ENCODE peak calls at places on chromosomes 12 and 14, in seven cellular contexts. One of them, this sample, is unnamed.

GRCh38 chr12:124586756-124587155 is 19.3 kb upstream of the NCOR2 start:
- DNase-seq in psoas muscle: no peak
- DNase-seq in neural progenitor cell: no peak
- DNase-seq in stomach: no peak
- DNase-seq in CD8-positive, alpha-beta T cell: no peak
- DNase-seq in fibroblast of lung: no peak
- DNase-seq in heart left ventricle: no peak
- DNase-seq in this sample: no peak

GRCh38 chr12:25236626-25237025 is 14.1 kb downstream of the KRAS start:
- DNase-seq in CD8-positive, alpha-beta T cell: no peak
- DNase-seq in psoas muscle: no peak
- DNase-seq in neural progenitor cell: no peak
- DNase-seq in stomach: no peak
- DNase-seq in fibroblast of lung: no peak
- DNase-seq in heart left ventricle: no peak
- DNase-seq in this sample: no peak

GRCh38 chr12:92304335-92305066 is 158.9 kb upstream of the BTG1 start:
- DNase-seq in neural progenitor cell: peak
- DNase-seq in stomach: no peak
- DNase-seq in CD8-positive, alpha-beta T cell: no peak
- DNase-seq in heart left ventricle: peak
- DNase-seq in fibroblast of lung: no peak
- DNase-seq in psoas muscle: no peak
- DNase-seq in this sample: no peak

GRCh38 chr14:64195194-64195593 is 99.0 kb downstream of the ESR2 start:
- DNase-seq in heart left ventricle: no peak
- DNase-seq in fibroblast of lung: no peak
- DNase-seq in psoas muscle: no peak
- DNase-seq in neural progenitor cell: no peak
- DNase-seq in CD8-positive, alpha-beta T cell: no peak
- DNase-seq in stomach: no peak
- DNase-seq in this sample: no peak

GRCh38 chr14:23366163-23366921 is 1.4 kb upstream of the EFS start:
- DNase-seq in heart left ventricle: peak
- DNase-seq in CD8-positive, alpha-beta T cell: no peak
- DNase-seq in stomach: no peak
- DNase-seq in psoas muscle: peak
- DNase-seq in neural progenitor cell: peak
- DNase-seq in fibroblast of lung: peak
- DNase-seq in this sample: peak

GRCh38 chr12:2268478-2269286 is 215.9 kb downstream of the CACNA1C start:
- DNase-seq in neural progenitor cell: no peak
- DNase-seq in heart left ventricle: no peak
- DNase-seq in CD8-positive, alpha-beta T cell: no peak
- DNase-seq in stomach: no peak
- DNase-seq in psoas muscle: no peak
- DNase-seq in fibroblast of lung: peak
- DNase-seq in this sample: no peak

GRCh38 chr12:45125997-45126396 is 75.1 kb upstream of the DBX2 start:
- DNase-seq in psoas muscle: no peak
- DNase-seq in CD8-positive, alpha-beta T cell: no peak
- DNase-seq in fibroblast of lung: no peak
- DNase-seq in heart left ventricle: no peak
- DNase-seq in stomach: no peak
- DNase-seq in neural progenitor cell: no peak
- DNase-seq in this sample: no peak

GRCh38 chr14:54776361-54777001 is 126.1 kb downstream of the GCH1 start:
- DNase-seq in CD8-positive, alpha-beta T cell: peak
- DNase-seq in fibroblast of lung: peak
- DNase-seq in stomach: no peak
- DNase-seq in heart left ventricle: peak
- DNase-seq in neural progenitor cell: no peak
- DNase-seq in psoas muscle: peak
- DNase-seq in this sample: no peak

GRCh38 chr14:104601786-104602185 is 2.8 kb downstream of the TMEM179 start:
- DNase-seq in psoas muscle: no peak
- DNase-seq in stomach: no peak
- DNase-seq in CD8-positive, alpha-beta T cell: no peak
- DNase-seq in fibroblast of lung: peak
- DNase-seq in heart left ventricle: no peak
- DNase-seq in neural progenitor cell: no peak
- DNase-seq in this sample: no peak

GRCh38 chr12:91870872-91871707 is 274.6 kb downstream of the BTG1 start:
- DNase-seq in stomach: no peak
- DNase-seq in heart left ventricle: no peak
- DNase-seq in psoas muscle: no peak
- DNase-seq in CD8-positive, alpha-beta T cell: no peak
- DNase-seq in fibroblast of lung: no peak
- DNase-seq in neural progenitor cell: no peak
- DNase-seq in this sample: no peak

GRCh38 chr12:76356094-76356493 is 7.9 kb upstream of the BBS10 start:
- DNase-seq in neural progenitor cell: no peak
- DNase-seq in heart left ventricle: no peak
- DNase-seq in fibroblast of lung: no peak
- DNase-seq in psoas muscle: no peak
- DNase-seq in CD8-positive, alpha-beta T cell: no peak
- DNase-seq in stomach: no peak
- DNase-seq in this sample: no peak

GRCh38 chr12:47218191-47218654 is 138.5 kb upstream of the AMIGO2 start:
- DNase-seq in heart left ventricle: no peak
- DNase-seq in neural progenitor cell: no peak
- DNase-seq in psoas muscle: no peak
- DNase-seq in CD8-positive, alpha-beta T cell: peak
- DNase-seq in stomach: no peak
- DNase-seq in fibroblast of lung: no peak
- DNase-seq in this sample: no peak

GRCh38 chr14:105059035-105059916 is 6.0 kb downstream of the GPR132 start:
- DNase-seq in fibroblast of lung: no peak
- DNase-seq in stomach: no peak
- DNase-seq in psoas muscle: peak
- DNase-seq in heart left ventricle: no peak
- DNase-seq in neural progenitor cell: peak
- DNase-seq in CD8-positive, alpha-beta T cell: peak
- DNase-seq in this sample: no peak

GRCh38 chr14:61329478-61330051 is 8.2 kb downstream of the PRKCH start:
- DNase-seq in stomach: no peak
- DNase-seq in CD8-positive, alpha-beta T cell: no peak
- DNase-seq in heart left ventricle: no peak
- DNase-seq in neural progenitor cell: no peak
- DNase-seq in fibroblast of lung: no peak
- DNase-seq in psoas muscle: no peak
- DNase-seq in this sample: no peak

GRCh38 chr12:122937622-122938091 is 28.6 kb downstream of the ABCB9 start:
- DNase-seq in neural progenitor cell: no peak
- DNase-seq in stomach: no peak
- DNase-seq in heart left ventricle: no peak
- DNase-seq in psoas muscle: no peak
- DNase-seq in CD8-positive, alpha-beta T cell: no peak
- DNase-seq in fibroblast of lung: no peak
- DNase-seq in this sample: no peak

GRCh38 chr14:100640481-100641273 is 53.5 kb upstream of the BEGAIN start:
- DNase-seq in CD8-positive, alpha-beta T cell: peak
- DNase-seq in heart left ventricle: no peak
- DNase-seq in psoas muscle: no peak
- DNase-seq in stomach: peak
- DNase-seq in fibroblast of lung: no peak
- DNase-seq in neural progenitor cell: no peak
- DNase-seq in this sample: no peak

GRCh38 chr12:95322335-95322734 is 104.7 kb downstream of the VEZT start:
- DNase-seq in neural progenitor cell: no peak
- DNase-seq in heart left ventricle: no peak
- DNase-seq in psoas muscle: no peak
- DNase-seq in CD8-positive, alpha-beta T cell: no peak
- DNase-seq in fibroblast of lung: peak
- DNase-seq in stomach: no peak
- DNase-seq in this sample: no peak

DNA sequence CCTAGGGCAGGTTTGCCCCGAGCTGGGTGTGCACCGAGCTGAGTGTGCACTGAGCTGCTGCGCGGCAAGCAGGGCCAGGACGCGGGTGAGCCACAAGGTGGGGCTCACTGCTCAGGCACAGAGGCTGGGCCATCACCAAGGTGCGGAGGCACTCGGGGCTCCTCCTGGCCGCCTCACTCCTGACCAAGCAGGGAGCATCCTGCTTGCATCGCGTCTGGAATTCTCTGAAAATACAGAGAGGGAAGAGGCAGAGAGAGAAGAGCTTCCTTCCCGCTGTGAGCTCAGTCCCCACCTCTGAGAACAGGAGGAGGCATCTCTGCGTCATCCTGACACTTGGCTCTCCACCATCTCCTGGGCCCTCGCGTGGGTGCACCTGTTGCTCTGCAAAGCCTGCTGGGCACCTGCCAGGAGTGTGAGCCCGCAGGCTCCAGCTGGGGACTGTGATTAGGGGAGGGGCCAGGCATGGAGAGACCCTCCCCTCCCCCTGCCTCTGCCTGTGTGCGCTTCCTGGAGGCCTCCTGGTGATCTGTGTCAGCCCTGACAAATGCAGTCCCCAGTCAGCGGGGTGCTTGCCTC is 116.3 kb downstream of the GLT1D1 start:
- DNase-seq in neural progenitor cell: peak
- DNase-seq in fibroblast of lung: no peak
- DNase-seq in heart left ventricle: no peak
- DNase-seq in psoas muscle: no peak
- DNase-seq in CD8-positive, alpha-beta T cell: no peak
- DNase-seq in stomach: peak
- DNase-seq in this sample: peak
- TF ChIP-seq CTCF in neural progenitor cell: peak
- TF ChIP-seq CTCF in fibroblast of lung: no peak
- TF ChIP-seq CTCF in heart left ventricle: peak
- TF ChIP-seq CTCF in psoas muscle: no peak
- TF ChIP-seq CTCF in CD8-positive, alpha-beta T cell: no peak
- TF ChIP-seq CTCF in stomach: peak
- TF ChIP-seq CTCF in this sample: no peak

GRCh38 chr12:112523856-112524255 is 105.1 kb downstream of the PTPN11 start:
- DNase-seq in CD8-positive, alpha-beta T cell: no peak
- DNase-seq in psoas muscle: no peak
- DNase-seq in fibroblast of lung: no peak
- DNase-seq in neural progenitor cell: no peak
- DNase-seq in heart left ventricle: no peak
- DNase-seq in stomach: no peak
- DNase-seq in this sample: no peak
- TF ChIP-seq CTCF in CD8-positive, alpha-beta T cell: no peak
- TF ChIP-seq CTCF in psoas muscle: no peak
- TF ChIP-seq CTCF in fibroblast of lung: no peak
- TF ChIP-seq CTCF in neural progenitor cell: no peak
- TF ChIP-seq CTCF in heart left ventricle: no peak
- TF ChIP-seq CTCF in stomach: no peak
- TF ChIP-seq CTCF in this sample: no peak

GRCh38 chr14:68715032-68715924 is 77.6 kb downstream of the ZFP36L1 start:
- DNase-seq in stomach: no peak
- DNase-seq in heart left ventricle: no peak
- DNase-seq in neural progenitor cell: no peak
- DNase-seq in fibroblast of lung: no peak
- DNase-seq in CD8-positive, alpha-beta T cell: no peak
- DNase-seq in psoas muscle: no peak
- DNase-seq in this sample: no peak

GRCh38 chr14:68713782-68714181 is 79.1 kb downstream of the ZFP36L1 start:
- DNase-seq in psoas muscle: no peak
- DNase-seq in fibroblast of lung: no peak
- DNase-seq in neural progenitor cell: no peak
- DNase-seq in heart left ventricle: no peak
- DNase-seq in stomach: no peak
- DNase-seq in CD8-positive, alpha-beta T cell: no peak
- DNase-seq in this sample: no peak

GRCh38 chr14:68719634-68720384 is 73.1 kb downstream of the ZFP36L1 start:
- DNase-seq in CD8-positive, alpha-beta T cell: no peak
- DNase-seq in fibroblast of lung: no peak
- DNase-seq in stomach: no peak
- DNase-seq in neural progenitor cell: no peak
- DNase-seq in heart left ventricle: no peak
- DNase-seq in psoas muscle: no peak
- DNase-seq in this sample: no peak

GRCh38 chr14:68718033-68718725 is 74.7 kb downstream of the ZFP36L1 start:
- DNase-seq in stomach: no peak
- DNase-seq in psoas muscle: no peak
- DNase-seq in CD8-positive, alpha-beta T cell: no peak
- DNase-seq in heart left ventricle: no peak
- DNase-seq in fibroblast of lung: no peak
- DNase-seq in neural progenitor cell: no peak
- DNase-seq in this sample: no peak

DNA sequence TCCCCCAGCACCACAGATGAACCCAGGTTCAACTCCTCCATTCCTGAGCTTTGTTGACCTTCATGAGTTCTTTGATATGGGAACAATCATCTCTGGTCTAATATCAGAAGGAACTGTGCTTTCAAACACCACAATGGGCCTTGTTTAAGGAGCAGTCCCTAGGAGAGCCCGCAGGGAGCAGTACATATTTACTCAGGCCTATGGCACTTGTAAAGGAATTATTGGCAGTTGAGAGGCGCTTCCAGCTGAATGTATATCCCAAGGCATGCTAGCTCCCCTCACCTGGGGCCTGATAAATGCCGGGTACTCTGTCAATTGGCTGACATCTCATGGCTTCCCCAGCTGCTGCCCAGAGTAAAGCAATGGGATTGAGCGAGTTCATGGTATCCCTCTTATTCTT is 76.2 kb downstream of the ZFP36L1 start:
- DNase-seq in heart left ventricle: no peak
- DNase-seq in fibroblast of lung: no peak
- DNase-seq in CD8-positive, alpha-beta T cell: no peak
- DNase-seq in stomach: peak
- DNase-seq in psoas muscle: no peak
- DNase-seq in neural progenitor cell: no peak
- DNase-seq in this sample: no peak
- TF ChIP-seq CTCF in heart left ventricle: no peak
- TF ChIP-seq CTCF in fibroblast of lung: no peak
- TF ChIP-seq CTCF in CD8-positive, alpha-beta T cell: no peak
- TF ChIP-seq CTCF in stomach: no peak
- TF ChIP-seq CTCF in psoas muscle: no peak
- TF ChIP-seq CTCF in neural progenitor cell: no peak
- TF ChIP-seq CTCF in this sample: no peak

DNA sequence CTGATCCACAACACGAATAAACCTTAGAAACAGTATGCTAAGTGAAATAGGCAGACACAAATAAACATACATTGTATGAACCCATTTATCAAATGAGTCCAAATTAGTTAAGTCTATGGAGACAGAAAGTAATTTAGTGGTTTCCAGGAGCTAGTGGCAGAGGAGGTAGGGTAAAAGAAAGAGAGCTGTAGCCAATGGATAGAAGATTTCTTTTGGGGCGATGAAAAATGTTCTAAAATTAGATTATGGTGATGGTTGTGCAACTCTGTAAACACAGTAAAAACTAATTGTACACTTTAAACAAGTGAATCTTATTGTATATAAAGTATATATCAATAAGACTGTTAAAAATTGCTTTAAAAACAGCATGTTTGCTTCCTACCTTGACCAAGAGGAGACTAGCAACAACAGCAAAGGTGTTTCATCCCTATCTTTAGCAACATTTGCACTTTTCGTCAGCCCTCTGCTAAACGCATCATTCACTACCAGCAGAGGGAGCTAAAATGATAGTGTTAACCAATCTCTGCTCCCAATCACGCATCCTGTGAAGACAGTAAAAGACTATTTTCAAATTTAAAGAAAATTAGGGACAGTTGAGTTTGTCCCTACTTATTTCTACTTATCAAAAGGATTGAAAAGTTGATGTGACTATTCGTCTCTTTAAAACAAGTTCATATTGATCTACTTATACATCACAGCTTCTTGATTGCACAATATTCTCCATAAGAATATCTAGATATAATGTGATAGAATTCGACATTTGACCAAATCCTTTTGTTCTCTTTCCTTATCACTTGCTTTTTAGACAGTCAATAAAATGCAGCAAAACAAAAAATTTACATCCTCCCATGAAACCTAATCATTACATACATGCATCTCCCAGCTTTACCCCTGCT is 24.0 kb upstream of the LGR5 start:
- DNase-seq in stomach: no peak
- DNase-seq in heart left ventricle: no peak
- DNase-seq in psoas muscle: no peak
- DNase-seq in neural progenitor cell: peak
- DNase-seq in fibroblast of lung: peak
- DNase-seq in CD8-positive, alpha-beta T cell: no peak
- DNase-seq in this sample: no peak
- TF ChIP-seq CTCF in stomach: peak
- TF ChIP-seq CTCF in heart left ventricle: peak
- TF ChIP-seq CTCF in psoas muscle: peak
- TF ChIP-seq CTCF in neural progenitor cell: peak
- TF ChIP-seq CTCF in fibroblast of lung: peak
- TF ChIP-seq CTCF in CD8-positive, alpha-beta T cell: peak
- TF ChIP-seq CTCF in this sample: peak

This sample was measured in mesothelial cell of epicardium.